ENCODE peak calls at places on chromosomes 4 and X, in ten cellular contexts. One of them, this sample, is unnamed.

GRCh38 chr4:54384563-54384962 is 155.5 kb downstream of the PDGFRA start:
- DNase-seq in A673: peak; percentile 29
- DNase-seq in HT-29: peak; percentile 37
- DNase-seq in neural crest cell: no peak
- DNase-seq in NCI-H460: no peak
- DNase-seq in skeletal muscle cell: no peak
- DNase-seq in fibroblast of the conjunctiva: peak; percentile 17
- DNase-seq in NCI-H1092: peak; percentile 5
- DNase-seq in GM04504: peak; percentile 36
- DNase-seq in hepatocyte: peak; percentile 34
- DNase-seq in this sample: no peak

GRCh38 chrX:20205927-20206708 is 60.6 kb downstream of the RPS6KA3 start:
- DNase-seq in A673: no peak
- DNase-seq in HT-29: no peak
- DNase-seq in neural crest cell: no peak
- DNase-seq in NCI-H460: no peak
- DNase-seq in skeletal muscle cell: no peak
- DNase-seq in fibroblast of the conjunctiva: no peak
- DNase-seq in NCI-H1092: no peak
- DNase-seq in GM04504: no peak
- DNase-seq in hepatocyte: no peak
- DNase-seq in this sample: no peak

GRCh38 chrX:48667504-48667903 is 16.1 kb upstream of the WAS start:
- DNase-seq in A673: no peak
- DNase-seq in HT-29: no peak
- DNase-seq in neural crest cell: no peak
- DNase-seq in NCI-H460: no peak
- DNase-seq in skeletal muscle cell: no peak
- DNase-seq in fibroblast of the conjunctiva: no peak
- DNase-seq in NCI-H1092: no peak
- DNase-seq in GM04504: no peak
- DNase-seq in hepatocyte: no peak
- DNase-seq in this sample: no peak

GRCh38 chr4:86380176-86380724 is 20.4 kb upstream of the MAPK10 start:
- DNase-seq in A673: no peak
- DNase-seq in HT-29: no peak
- DNase-seq in neural crest cell: no peak
- DNase-seq in NCI-H460: no peak
- DNase-seq in skeletal muscle cell: no peak
- DNase-seq in fibroblast of the conjunctiva: no peak
- DNase-seq in NCI-H1092: no peak
- DNase-seq in GM04504: no peak
- DNase-seq in hepatocyte: peak; percentile 76
- DNase-seq in this sample: no peak

GRCh38 chr4:182093431-182093831 is 149.8 kb upstream of the TENM3 start:
- DNase-seq in A673: peak; percentile 15
- DNase-seq in HT-29: no peak
- DNase-seq in neural crest cell: no peak
- DNase-seq in NCI-H460: no peak
- DNase-seq in skeletal muscle cell: no peak
- DNase-seq in fibroblast of the conjunctiva: no peak
- DNase-seq in NCI-H1092: no peak
- DNase-seq in GM04504: no peak
- DNase-seq in hepatocyte: no peak
- DNase-seq in this sample: no peak

GRCh38 chrX:76893930-76894329 is 466.4 kb downstream of the MAGEE1 start:
- DNase-seq in A673: no peak
- DNase-seq in HT-29: peak; percentile 5
- DNase-seq in neural crest cell: no peak
- DNase-seq in NCI-H460: no peak
- DNase-seq in skeletal muscle cell: no peak
- DNase-seq in fibroblast of the conjunctiva: no peak
- DNase-seq in NCI-H1092: no peak
- DNase-seq in GM04504: no peak
- DNase-seq in hepatocyte: no peak
- DNase-seq in this sample: no peak

GRCh38 chr4:78629991-78630541 is 78.5 kb downstream of the ANXA3 start:
- DNase-seq in A673: no peak
- DNase-seq in HT-29: no peak
- DNase-seq in neural crest cell: no peak
- DNase-seq in NCI-H460: no peak
- DNase-seq in skeletal muscle cell: no peak
- DNase-seq in fibroblast of the conjunctiva: no peak
- DNase-seq in NCI-H1092: no peak
- DNase-seq in GM04504: no peak
- DNase-seq in hepatocyte: peak; percentile 63
- DNase-seq in this sample: no peak

GRCh38 chrX:136574548-136574947 is 42.5 kb downstream of the VGLL1 start:
- DNase-seq in A673: no peak
- DNase-seq in HT-29: peak; percentile 47
- DNase-seq in neural crest cell: no peak
- DNase-seq in NCI-H460: no peak
- DNase-seq in skeletal muscle cell: no peak
- DNase-seq in fibroblast of the conjunctiva: no peak
- DNase-seq in NCI-H1092: no peak
- DNase-seq in GM04504: no peak
- DNase-seq in hepatocyte: peak; percentile 16
- DNase-seq in this sample: no peak

GRCh38 chr4:9143421-9144080 is 26.7 kb upstream of the FAM90A26 start:
- DNase-seq in A673: no peak
- DNase-seq in HT-29: no peak
- DNase-seq in neural crest cell: no peak
- DNase-seq in NCI-H460: no peak
- DNase-seq in skeletal muscle cell: no peak
- DNase-seq in fibroblast of the conjunctiva: no peak
- DNase-seq in NCI-H1092: no peak
- DNase-seq in GM04504: no peak
- DNase-seq in hepatocyte: no peak
- DNase-seq in this sample: no peak

GRCh38 chr4:163344147-163345050 is 707 bp downstream of the NPY5R start:
- DNase-seq in A673: peak; percentile 36
- DNase-seq in HT-29: no peak
- DNase-seq in neural crest cell: peak; percentile 13
- DNase-seq in NCI-H460: no peak
- DNase-seq in skeletal muscle cell: no peak
- DNase-seq in fibroblast of the conjunctiva: no peak
- DNase-seq in NCI-H1092: no peak
- DNase-seq in GM04504: no peak
- DNase-seq in hepatocyte: peak; percentile 17
- DNase-seq in this sample: no peak

GRCh38 chrX:9770319-9770718 is 4.7 kb upstream of the GPR143 start:
- DNase-seq in A673: peak; percentile 52
- DNase-seq in HT-29: no peak
- DNase-seq in neural crest cell: no peak
- DNase-seq in NCI-H460: no peak
- DNase-seq in skeletal muscle cell: no peak
- DNase-seq in fibroblast of the conjunctiva: no peak
- DNase-seq in NCI-H1092: no peak
- DNase-seq in GM04504: no peak
- DNase-seq in hepatocyte: no peak
- DNase-seq in this sample: no peak

GRCh38 chrX:12949205-12949926 is 25.5 kb upstream of the TMSB4X start:
- DNase-seq in A673: no peak
- DNase-seq in HT-29: no peak
- DNase-seq in neural crest cell: no peak
- DNase-seq in NCI-H460: no peak
- DNase-seq in skeletal muscle cell: peak; percentile 51
- DNase-seq in fibroblast of the conjunctiva: peak; percentile 47
- DNase-seq in NCI-H1092: no peak
- DNase-seq in GM04504: no peak
- DNase-seq in hepatocyte: no peak
- DNase-seq in this sample: no peak

GRCh38 chr4:112069110-112069509 is 76.1 kb upstream of the FAM241A start:
- DNase-seq in A673: no peak
- DNase-seq in HT-29: no peak
- DNase-seq in neural crest cell: no peak
- DNase-seq in NCI-H460: no peak
- DNase-seq in skeletal muscle cell: no peak
- DNase-seq in fibroblast of the conjunctiva: no peak
- DNase-seq in NCI-H1092: no peak
- DNase-seq in GM04504: no peak
- DNase-seq in hepatocyte: no peak
- DNase-seq in this sample: no peak

GRCh38 chr4:186501554-186501953 is 53.8 kb downstream of the MTNR1A start:
- DNase-seq in A673: no peak
- DNase-seq in HT-29: no peak
- DNase-seq in neural crest cell: no peak
- DNase-seq in NCI-H460: no peak
- DNase-seq in skeletal muscle cell: no peak
- DNase-seq in fibroblast of the conjunctiva: no peak
- DNase-seq in NCI-H1092: no peak
- DNase-seq in GM04504: no peak
- DNase-seq in hepatocyte: no peak
- DNase-seq in this sample: no peak

GRCh38 chrX:47540754-47541538 is 20.1 kb upstream of the ARAF start:
- DNase-seq in A673: peak; percentile 86
- DNase-seq in HT-29: peak; percentile 92
- DNase-seq in neural crest cell: peak; percentile 33
- DNase-seq in NCI-H460: peak; percentile 89
- DNase-seq in skeletal muscle cell: peak; percentile 74
- DNase-seq in fibroblast of the conjunctiva: peak; percentile 87
- DNase-seq in NCI-H1092: peak; percentile 96
- DNase-seq in GM04504: peak; percentile 75
- DNase-seq in hepatocyte: peak; percentile 89
- DNase-seq in this sample: no peak

This sample was measured in NCI-H2171.